ENCODE peak calls at places on chromosomes 11 and 22, in nine cellular contexts. Q, Y, B, H, U, S, N, X and V are unnamed samples.

GRCh38 chr11:71164621-71165020 is 87.8 kb downstream of the SHANK2 start:
- DNase-seq in X (peak), Q (no peak), B (no peak), S (no peak), Y (no peak), U (no peak), H (no peak), N (no peak), V (no peak)

GRCh38 chr11:124920870-124921609 is 2.0 kb downstream of the HEPN1 start:
- DNase-seq in S (no peak), X (peak), H (peak), Q (peak), B (peak), N (peak), Y (peak), U (peak), V (peak)

GRCh38 chr11:68173926-68174325 is 39.2 kb downstream of the KMT5B start:
- DNase-seq in U (no peak), Y (no peak), Q (no peak), B (no peak), H (no peak), N (no peak), X (no peak), S (no peak), V (no peak)

GRCh38 chr11:70712471-70712870 is 314.1 kb downstream of the CTTN start:
- DNase-seq in N (no peak), S (no peak), H (no peak), B (no peak), Q (no peak), U (peak), X (peak), Y (peak), V (no peak)

GRCh38 chr11:129695543-129696308 is 119.9 kb upstream of the TMEM45B start:
- DNase-seq in B (peak), X (peak), Y (peak), S (peak), U (peak), N (peak), Q (peak), H (peak), V (peak)

GRCh38 chr22:42773161-42773560 is 52.5 kb upstream of the A4GALT start:
- DNase-seq in B (no peak), S (no peak), X (no peak), N (no peak), Y (no peak), Q (no peak), U (no peak), H (no peak), V (peak)

GRCh38 chr11:102476069-102476468 is 23.5 kb upstream of the TMEM123 start:
- DNase-seq in H (peak), X (no peak), Y (no peak), U (peak), S (peak), Q (peak), N (no peak), B (no peak), V (no peak)

GRCh38 chr11:134040386-134041297 is 28.2 kb upstream of the JAM3 start:
- DNase-seq in H (peak), U (no peak), X (peak), N (no peak), Q (peak), B (no peak), S (no peak), Y (no peak), V (no peak)

GRCh38 chr22:46122511-46122971 is 27.8 kb upstream of the PPARA start:
- DNase-seq in H (peak), N (no peak), X (peak), B (peak), U (peak), Y (peak), S (peak), Q (no peak), V (peak)

GRCh38 chr22:49024775-49025440 is 802.8 kb downstream of the BRD1 start:
- DNase-seq in Q (no peak), U (no peak), Y (no peak), N (no peak), X (peak), S (no peak), H (no peak), B (no peak), V (no peak)

GRCh38 chr11:69801513-69802335 is 17.5 kb downstream of the FGF3 start:
- DNase-seq in Q (no peak), H (peak), B (peak), X (no peak), Y (peak), N (peak), S (no peak), U (no peak), V (peak)

GRCh38 chr11:3853935-3854659 is 1.4 kb upstream of the STIM1 start:
- DNase-seq in Q (peak), N (no peak), X (peak), H (no peak), Y (peak), B (peak), U (no peak), S (peak), V (peak)

GRCh38 chr11:2377511-2378443 is 667 bp downstream of the CD81 start:
- DNase-seq in H (peak), N (peak), U (no peak), S (no peak), X (peak), Y (peak), B (peak), Q (no peak), V (peak)

GRCh38 chr11:30107899-30108298 is 91.1 kb upstream of the KCNA4 start:
- DNase-seq in B (no peak), S (no peak), H (peak), U (peak), Y (no peak), X (no peak), N (peak), Q (peak), V (no peak)

GRCh38 chr11:124302291-124302690 is 11.5 kb downstream of the OR8D1 start:
- DNase-seq in N (no peak), U (no peak), B (no peak), Y (no peak), H (no peak), X (no peak), S (no peak), Q (no peak), V (no peak)

GRCh38 chr11:10638285-10638684 is 55.3 kb downstream of the IRAG1 start:
- DNase-seq in Y (no peak), H (peak), Q (no peak), U (peak), S (no peak), N (no peak), X (no peak), B (no peak), V (no peak)

GRCh38 chr22:43988960-43989359 is 33.7 kb downstream of the SAMM50 start:
- DNase-seq in N (no peak), X (no peak), H (no peak), Q (no peak), Y (no peak), B (no peak), U (no peak), S (no peak), V (no peak)

GRCh38 chr11:68963779-68964178 is 17.0 kb downstream of the MRGPRD start:
- DNase-seq in Q (no peak), N (no peak), S (no peak), H (no peak), U (no peak), X (no peak), B (no peak), Y (no peak), V (no peak)

GRCh38 chr11:115244758-115245157 is 259.5 kb downstream of the CADM1 start:
- DNase-seq in S (no peak), U (no peak), Q (no peak), B (no peak), N (no peak), Y (no peak), X (no peak), H (no peak), V (no peak)

GRCh38 chr11:75480890-75481190 is 44.9 kb downstream of the GDPD5 start:
- DNase-seq in N (no peak), Y (no peak), Q (no peak), S (no peak), U (no peak), X (no peak), B (no peak), H (no peak), V (no peak)

GRCh38 chr11:123219066-123219697 is 24.1 kb upstream of the CLMP start:
- DNase-seq in Q (no peak), X (no peak), B (no peak), H (no peak), U (peak), N (peak), S (no peak), Y (no peak), V (no peak)

GRCh38 chr22:24433868-24434471 is 6.6 kb downstream of the ADORA2A start:
- DNase-seq in N (no peak), U (peak), B (no peak), Q (peak), Y (no peak), X (peak), H (peak), S (peak), V (peak)
- H3K4me3 ChIP-seq in N (no peak), U (no peak), B (no peak), Q (no peak), Y (no peak), X (no peak), H (no peak), S (peak), V (peak)

DNA sequence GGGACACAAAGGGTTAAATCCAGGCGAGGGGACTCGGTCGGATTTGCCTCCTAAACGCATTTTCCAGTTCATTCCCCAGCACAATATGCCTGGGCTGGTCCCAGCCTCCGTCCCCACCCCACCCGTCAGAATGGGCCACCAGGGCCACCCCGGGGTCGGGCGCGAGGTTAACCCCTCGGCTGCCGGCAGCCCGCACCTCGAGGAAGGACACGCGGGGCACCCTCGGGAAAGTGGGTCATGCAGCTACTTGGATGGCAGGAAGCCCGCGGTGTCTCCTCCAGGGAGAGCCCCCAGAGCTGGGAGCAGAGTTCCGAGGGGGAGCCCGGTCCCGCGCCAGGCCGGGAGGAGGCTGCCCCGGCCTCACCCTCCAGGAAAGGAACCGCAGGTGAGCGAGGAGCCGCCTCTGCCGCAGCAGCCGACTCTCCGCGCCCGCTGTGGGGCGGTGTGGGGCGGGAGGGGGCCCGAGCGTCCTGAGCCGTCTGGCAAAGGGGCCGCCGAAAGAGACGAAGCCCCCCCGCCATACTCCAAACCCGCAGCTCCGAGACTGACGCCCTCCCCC is 1.4 kb downstream of the NECTIN1 start:
- DNase-seq in Y (peak), U (no peak), B (peak), N (no peak), H (no peak), X (peak), S (peak), Q (no peak), V (peak)
- TF ChIP-seq CTCF in Y (no peak), U (peak), B (no peak), N (peak), H (no peak), X (peak), S (peak), Q (peak), V (peak)

GRCh38 chr22:20127318-20127868 is 4.2 kb upstream of the ZDHHC8 start:
- DNase-seq in N (no peak), B (no peak), U (no peak), Y (no peak), S (no peak), H (no peak), Q (no peak), X (no peak), V (no peak)
- H3K4me3 ChIP-seq in N (no peak), B (no peak), U (no peak), Y (no peak), S (no peak), H (no peak), Q (no peak), X (no peak), V (no peak)

GRCh38 chr11:8086001-8086479 is 5.0 kb downstream of the TUB start:
- DNase-seq in H (no peak), Y (no peak), S (no peak), B (no peak), Q (no peak), X (peak), N (no peak), U (no peak), V (no peak)
- TF ChIP-seq CTCF in H (no peak), Y (no peak), S (no peak), B (no peak), Q (no peak), X (no peak), N (no peak), U (no peak), V (no peak)

GRCh38 chr11:43580735-43581369 is 99.7 kb upstream of the HSD17B12 start:
- DNase-seq in U (no peak), Q (no peak), S (no peak), H (no peak), Y (no peak), N (no peak), X (no peak), B (no peak), V (no peak)
- H3K4me3 ChIP-seq in U (peak), Q (no peak), S (peak), H (peak), Y (no peak), N (peak), X (peak), B (peak), V (no peak)

DNA sequence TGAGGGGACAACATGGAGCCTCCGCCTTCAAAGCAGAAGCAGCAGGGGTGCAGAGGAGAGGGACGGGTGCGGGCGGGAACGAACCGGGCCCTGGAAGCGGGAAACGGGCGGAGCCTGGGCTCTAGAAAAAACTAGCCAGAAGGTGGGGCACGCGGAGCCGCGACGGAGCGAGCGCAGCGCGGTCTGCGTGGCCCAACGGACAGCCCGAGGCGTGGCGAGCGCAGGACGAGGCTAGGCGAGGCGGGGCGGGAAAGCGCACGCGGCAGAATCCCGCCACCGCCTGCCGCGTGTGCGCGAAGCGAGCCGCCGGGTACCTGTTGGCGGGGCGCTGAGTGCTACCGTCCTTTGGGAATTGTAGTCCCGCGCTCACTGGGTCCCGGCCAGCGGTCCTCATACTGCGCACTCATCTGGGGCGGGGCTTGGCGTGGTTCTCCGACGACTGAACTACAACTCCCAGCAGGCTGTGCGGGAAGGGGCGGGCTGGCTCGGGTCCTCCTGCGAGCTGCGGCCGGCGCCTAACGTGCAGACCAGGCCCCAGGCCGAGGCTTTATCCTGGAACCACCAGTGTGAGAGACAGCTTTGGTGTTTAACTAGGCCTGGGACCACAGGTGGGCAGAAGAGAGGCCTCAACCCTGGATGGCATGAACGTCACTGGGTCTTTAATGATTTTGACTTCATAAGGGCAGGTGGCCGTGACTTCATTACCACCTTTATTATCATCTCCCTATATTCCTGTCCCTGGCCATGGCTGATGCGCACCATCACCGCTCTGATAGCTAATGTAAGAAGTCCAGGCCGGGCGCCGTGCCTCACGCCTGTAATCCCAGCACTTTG is at the start of gene ATL3:
- DNase-seq in S (peak), Q (peak), Y (peak), U (peak), X (peak), N (peak), B (peak), H (peak), V (peak)
- TF ChIP-seq CTCF in S (no peak), Q (peak), Y (no peak), U (peak), X (peak), N (no peak), B (no peak), H (no peak), V (no peak)

DNA sequence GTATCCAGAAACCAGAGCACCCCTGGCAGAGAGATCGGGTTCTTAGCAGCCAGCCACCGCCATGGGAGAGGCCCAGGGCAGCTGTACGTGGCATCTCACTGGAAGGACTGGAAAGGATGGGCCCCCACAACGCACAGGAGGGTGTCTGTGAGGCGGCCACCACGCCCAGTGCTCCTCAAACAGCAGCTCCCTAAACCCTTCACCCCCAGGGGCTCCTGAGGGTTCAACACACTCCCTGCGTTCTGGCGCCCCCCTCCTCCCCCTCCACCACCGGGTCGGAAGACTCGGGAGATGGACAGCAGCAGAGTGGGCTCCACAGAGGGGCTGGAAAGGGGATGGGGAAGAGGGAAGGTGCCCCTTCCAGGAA is 1.1 kb downstream of the MAPK12 start:
- DNase-seq in Q (no peak), H (no peak), S (no peak), N (no peak), B (no peak), U (no peak), X (no peak), Y (no peak), V (no peak)
- H3K4me3 ChIP-seq in Q (peak), H (peak), S (peak), N (peak), B (peak), U (peak), X (peak), Y (peak), V (peak)

GRCh38 chr11:60910711-60911366 is 3.1 kb upstream of the TMEM109 start:
- DNase-seq in S (no peak), Q (no peak), H (no peak), B (no peak), Y (no peak), X (no peak), N (no peak), U (no peak), V (peak)
- TF ChIP-seq CTCF in S (peak), Q (no peak), H (no peak), B (no peak), Y (no peak), X (no peak), N (no peak), U (no peak), V (peak)